ENCODE peak calls at places on chromosomes 4 and X, in seven cellular contexts. Q is mammary epithelial cell, G is heart left ventricle, Y is PC-3, I is tibial artery, N is HCT116, R is spleen. O is an unnamed sample. For H3K27me3 and H3K36me3, the result is how much of the 10 kb centered on the place peaks cover.

GRCh38 chrX:133544105-133544504 is 128.8 kb upstream of the GPC4 start:
- DNase-seq in G (no peak), N (peak), R (no peak), Q (peak), Y (peak), I (no peak), O (no peak)

GRCh38 chrX:23888887-23889501 is 18.7 kb downstream of the APOO start:
- DNase-seq in Y (peak), G (no peak), N (no peak), R (no peak), I (no peak), Q (no peak), O (no peak)

GRCh38 chr4:85722806-85723205 is 247.9 kb downstream of the ARHGAP24 start:
- DNase-seq in R (no peak), Y (no peak), N (no peak), Q (no peak), I (no peak), G (no peak), O (no peak)

GRCh38 chr4:52202931-52203330 is 151.8 kb downstream of the SPATA18 start:
- DNase-seq in I (no peak), N (no peak), R (no peak), Q (no peak), G (no peak), Y (no peak), O (no peak)

GRCh38 chr4:175961604-175962003 is 104.0 kb upstream of the WDR17 start:
- DNase-seq in Q (no peak), Y (no peak), G (no peak), N (no peak), I (no peak), R (no peak), O (peak)

GRCh38 chrX:117274943-117275342 is 812.2 kb upstream of the CT83 start:
- DNase-seq in Q (no peak), Y (no peak), G (no peak), N (no peak), I (no peak), R (no peak), O (no peak)

GRCh38 chrX:42094208-42094607 is 170.9 kb upstream of the CASK start:
- DNase-seq in Y (peak), I (no peak), R (no peak), G (no peak), Q (no peak), N (no peak), O (no peak)

GRCh38 chr4:545612-546011 is 30.5 kb downstream of the TMEM271 start:
- DNase-seq in I (no peak), Y (no peak), N (no peak), G (no peak), R (peak), Q (no peak), O (no peak)

GRCh38 chrX:110317820-110318663 is at the start of gene AMMECR1:
- DNase-seq in N (peak), Q (peak), R (peak), G (peak), Y (peak), I (peak), O (peak)

GRCh38 chrX:154470434-154470833 is 8.6 kb downstream of the LAGE3 start:
- DNase-seq in G (no peak), R (peak), Y (no peak), N (no peak), I (no peak), Q (no peak), O (no peak)

GRCh38 chr4:26206981-26207380 is 113.8 kb upstream of the RBPJ start:
- DNase-seq in N (no peak), I (no peak), G (no peak), Q (no peak), Y (no peak), R (no peak), O (no peak)

GRCh38 chr4:152073738-152074137 is 312.9 kb upstream of the GATB start:
- DNase-seq in I (no peak), Q (peak), R (no peak), Y (no peak), N (no peak), G (no peak), O (no peak)

GRCh38 chr4:84597450-84597849 is 14.5 kb downstream of the CDS1 start:
- DNase-seq in R (no peak), G (no peak), N (peak), Q (peak), Y (peak), I (no peak), O (no peak)

GRCh38 chr4:60326735-60327134 is 873.4 kb upstream of the ADGRL3 start:
- DNase-seq in I (no peak), Y (no peak), R (no peak), N (no peak), Q (no peak), G (no peak), O (no peak)

GRCh38 chrX:48021026-48021900 is 14.5 kb downstream of the SPACA5 start:
- DNase-seq in R (peak), G (peak), I (peak), N (no peak), Y (peak), Q (peak), O (peak)

GRCh38 chr4:53558981-53559620 is 32.2 kb downstream of the LNX1 start:
- DNase-seq in Q (peak), Y (peak), N (no peak), G (no peak), I (no peak), R (no peak), O (no peak)

GRCh38 chrX:100687546-100687945 is 43.5 kb downstream of the SRPX2 start:
- DNase-seq in Q (no peak), Y (no peak), N (no peak), R (no peak), G (no peak), I (no peak), O (peak)

GRCh38 chrX:5632061-5632614 is 596.5 kb downstream of the NLGN4X start:
- DNase-seq in R (no peak), Q (no peak), N (no peak), G (no peak), I (no peak), Y (no peak), O (no peak)

GRCh38 chr4:8202526-8203375 is 3.7 kb downstream of the SH3TC1 start:
- DNase-seq in I (no peak), Q (no peak), R (no peak), N (no peak), Y (no peak), G (no peak), O (no peak)

GRCh38 chr4:165563851-165564250 is 185.0 kb downstream of the CPE start:
- DNase-seq in Q (peak), I (no peak), G (no peak), R (no peak), Y (peak), N (peak), O (no peak)

GRCh38 chrX:42748067-42748850 is 29.7 kb downstream of the PPP1R2C start:
- DNase-seq in N (no peak), G (no peak), I (no peak), Y (peak), R (no peak), Q (peak), O (no peak)

GRCh38 chr4:164648849-164649212 is 105.1 kb upstream of the SMIM31 start:
- DNase-seq in Q (no peak), G (no peak), I (no peak), N (no peak), R (no peak), Y (no peak), O (no peak)

GRCh38 chrX:76971393-76972376 is 475.5 kb upstream of the FGF16 start:
- DNase-seq in Q (no peak), N (no peak), G (no peak), I (no peak), R (no peak), Y (no peak), O (no peak)

GRCh38 chr4:188305690-188306089 is 166.4 kb downstream of the TRIML1 start:
- DNase-seq in I (no peak), G (no peak), Q (no peak), N (no peak), R (no peak), Y (no peak), O (no peak)

GRCh38 chr4:80767944-80768343 is 262.6 kb upstream of the BMP3 start:
- DNase-seq in Y (peak), Q (peak), G (no peak), N (no peak), I (no peak), R (no peak), O (no peak)

GRCh38 chrX:137428777-137429564 is 137.0 kb upstream of the ZIC3 start:
- DNase-seq in Y (no peak), R (no peak), N (no peak), I (no peak), G (no peak), Q (no peak), O (no peak)

GRCh38 chrX:137427813-137428212 is 138.1 kb upstream of the ZIC3 start:
- DNase-seq in I (no peak), G (no peak), Q (no peak), R (no peak), N (no peak), Y (no peak), O (no peak)

GRCh38 chrX:137425273-137425902 is 140.5 kb upstream of the ZIC3 start:
- DNase-seq in N (no peak), Q (no peak), I (no peak), Y (no peak), G (no peak), R (no peak), O (no peak)

GRCh38 chrX:137428251-137428661 is 137.7 kb upstream of the ZIC3 start:
- DNase-seq in Y (no peak), I (no peak), R (no peak), Q (no peak), N (no peak), G (no peak), O (no peak)

DNA sequence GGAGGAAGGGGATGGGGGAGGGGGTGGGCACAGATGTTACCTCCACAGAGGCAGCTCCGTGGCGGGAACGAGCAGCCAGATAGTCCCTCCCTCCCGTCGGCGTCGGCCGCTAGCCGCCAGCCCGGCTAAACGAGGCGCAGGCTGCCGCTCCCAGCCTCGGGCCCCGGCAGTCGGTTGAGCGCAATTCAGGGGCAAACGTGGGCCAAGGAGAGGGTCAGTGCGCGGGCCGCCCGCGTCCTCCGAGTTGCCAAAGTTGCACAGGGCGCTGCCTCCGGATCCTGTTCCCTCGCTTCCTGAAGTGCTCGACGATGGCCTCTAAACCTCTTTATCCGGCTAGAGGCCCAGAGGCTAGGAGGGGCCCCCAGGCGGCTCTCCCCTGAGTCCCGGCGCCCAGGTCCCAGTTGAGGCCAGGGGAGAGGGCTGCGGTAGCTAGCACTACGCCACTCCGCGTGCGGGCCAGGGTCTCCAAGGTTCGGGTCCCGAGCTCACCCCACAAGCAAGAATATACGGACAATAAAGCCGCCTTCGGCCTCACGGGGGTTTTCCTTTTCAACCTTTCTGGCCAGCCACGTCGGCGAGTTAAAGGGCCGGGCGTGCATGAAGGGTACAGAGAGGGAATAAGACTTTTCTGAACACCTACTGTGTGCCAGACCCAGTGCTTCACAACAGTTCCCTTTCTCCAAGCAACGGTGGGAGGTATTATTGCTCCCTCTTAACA is 138.7 kb upstream of the ZIC3 start:
- DNase-seq in Y (no peak), G (no peak), N (no peak), R (no peak), I (no peak), Q (no peak), O (no peak)
- H3K27me3 ChIP-seq in Y (half or more), G (half or more), N (under half), R (under half), I (under half), Q (under half), O (under half)

GRCh38 chr4:38909015-38909414 is 41.4 kb downstream of the FAM114A1 start:
- DNase-seq in Y (no peak), N (no peak), G (no peak), R (no peak), Q (no peak), I (no peak), O (no peak)

GRCh38 chr4:38914859-38915258 is 47.3 kb downstream of the FAM114A1 start:
- DNase-seq in Y (no peak), Q (no peak), R (no peak), I (no peak), N (no peak), G (no peak), O (no peak)

GRCh38 chr4:38905657-38906398 is 38.2 kb downstream of the FAM114A1 start:
- DNase-seq in I (no peak), R (no peak), N (no peak), Q (no peak), G (no peak), Y (no peak), O (no peak)

DNA sequence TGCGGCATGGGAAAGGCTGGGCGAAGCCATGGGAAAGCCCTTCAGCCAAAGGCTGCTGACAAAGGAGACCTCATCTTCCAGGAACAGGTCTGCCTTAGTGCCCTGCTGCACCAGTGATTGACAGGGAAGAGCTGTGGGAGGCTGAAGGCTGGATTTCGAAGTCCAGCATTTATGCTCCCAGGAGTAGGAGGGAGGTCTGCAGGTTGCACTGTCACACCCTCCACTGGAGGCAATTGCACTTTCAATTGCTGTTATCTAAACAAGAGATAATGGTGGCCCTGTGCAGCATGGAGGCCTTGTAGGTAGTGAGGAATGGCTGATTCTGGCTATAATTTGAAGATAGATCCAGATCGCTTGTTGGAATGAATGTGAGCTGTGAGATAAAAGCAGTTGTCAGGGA is 43.7 kb downstream of the FAM114A1 start:
- DNase-seq in Y (no peak), Q (no peak), R (no peak), I (no peak), N (no peak), G (no peak), O (no peak)
- H3K36me3 ChIP-seq in Y (under half), Q (under half), R (under half), I (half or more), N (under half), G (half or more), O (under half)

GRCh38 chrX:36844857-36845256 is 163.3 kb upstream of the FAM47C start:
- DNase-seq in Q (no peak), N (no peak), Y (no peak), G (no peak), I (no peak), R (no peak), O (no peak)
- TF ChIP-seq CTCF in Q (no peak), N (no peak), Y (no peak), G (no peak), I (no peak), R (no peak), O (no peak)

DNA sequence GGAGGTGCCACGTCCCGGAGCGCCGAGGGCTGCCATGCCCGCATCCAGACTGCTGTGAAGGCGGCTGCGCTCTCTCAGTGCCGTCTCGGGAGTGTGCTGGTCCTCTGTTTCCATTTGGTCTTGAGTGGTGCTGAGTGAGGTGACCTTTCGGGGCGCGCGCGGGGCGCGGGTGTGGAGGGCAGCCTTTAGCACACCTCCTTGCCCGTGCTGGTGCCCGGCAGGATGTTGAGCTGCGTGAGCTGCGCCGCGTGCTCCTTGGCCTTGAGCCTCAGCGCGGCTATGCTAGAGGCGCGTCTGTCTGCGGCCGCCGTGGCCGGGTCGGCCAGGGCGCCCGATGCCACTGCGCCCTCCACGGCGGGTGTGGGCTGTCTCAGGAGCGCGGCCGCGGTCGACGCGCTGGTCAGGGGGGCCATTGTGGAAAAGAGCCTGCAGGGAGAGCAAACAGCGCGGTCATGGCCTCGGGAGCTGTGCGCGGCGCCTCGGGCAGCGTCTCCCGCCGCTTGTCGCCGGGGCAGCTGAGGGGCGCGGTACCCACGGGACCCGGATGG is 11.2 kb downstream of the ARX start:
- DNase-seq in Y (no peak), N (no peak), I (no peak), R (no peak), Q (no peak), G (no peak), O (no peak)
- H3K27me3 ChIP-seq in Y (half or more), N (under half), I (under half), R (half or more), Q (under half), G (half or more), O (under half)

O was measured in GM06990.